ENCODE peak calls at places on chromosomes 12 and 14, in four cellular contexts. W is astrocyte of the spinal cord, B is type B pancreatic cell, J is GM20000. I is an unnamed sample.

GRCh38 chr14:20489093-20489994 is 16.0 kb upstream of the RNASE10 start:
- DNase-seq in J (peak; percentile 36), B (no peak), W (peak; percentile 17), I (no peak)

GRCh38 chr14:75578786-75579781 is 664 bp downstream of the FLVCR2 start:
- DNase-seq in W (no peak), J (peak; percentile 39), B (no peak), I (peak; percentile 37)

GRCh38 chr12:49349266-49349665 is 2.6 kb downstream of the DNAJC22 start:
- DNase-seq in B (no peak), J (no peak), W (no peak), I (no peak)

GRCh38 chr12:101823891-101824290 is 6.9 kb downstream of the GNPTAB start:
- DNase-seq in B (no peak), W (no peak), J (peak; percentile 63), I (no peak)

GRCh38 chr12:52806169-52806811 is 7.6 kb downstream of the KRT4 start:
- DNase-seq in W (no peak), B (no peak), J (no peak), I (no peak)

GRCh38 chr12:124508323-124509096 is 58.9 kb downstream of the NCOR2 start:
- DNase-seq in W (no peak), J (peak; percentile 68), B (no peak), I (peak; percentile 18)

GRCh38 chr14:45970589-45970988 is 681.0 kb downstream of the RPL10L start:
- DNase-seq in W (no peak), J (no peak), B (no peak), I (no peak)

GRCh38 chr12:94954029-94954685 is 49.3 kb downstream of the NDUFA12 start:
- DNase-seq in W (peak; percentile 11), J (no peak), B (no peak), I (peak; percentile 21)

GRCh38 chr14:65750906-65751305 is 338.4 kb downstream of the FUT8 start:
- DNase-seq in W (no peak), J (no peak), B (no peak), I (no peak)

GRCh38 chr12:50246873-50247612 is 36.3 kb downstream of the LIMA1 start:
- DNase-seq in B (no peak), J (peak; percentile 47), W (peak; percentile 97), I (peak; percentile 97)

GRCh38 chr12:2555487-2556082 is 239.2 kb upstream of the FKBP4 start:
- DNase-seq in J (no peak), W (no peak), B (no peak), I (no peak)

GRCh38 chr14:105092124-105092911 is 27.1 kb upstream of the GPR132 start:
- DNase-seq in W (no peak), B (no peak), J (peak; percentile 30), I (no peak)

GRCh38 chr14:54348001-54348611 is 48.7 kb upstream of the CDKN3 start:
- DNase-seq in B (no peak), J (peak; percentile 53), W (peak; percentile 65), I (peak; percentile 59)

GRCh38 chr12:77032406-77032805 is 33.0 kb downstream of the E2F7 start:
- DNase-seq in B (no peak), J (no peak), W (peak; percentile 54), I (peak; percentile 72)

GRCh38 chr14:45664668-45665356 is 411.8 kb upstream of the MIS18BP1 start:
- DNase-seq in J (no peak), W (no peak), B (no peak), I (no peak)

GRCh38 chr14:50678163-50678562 is 10.1 kb upstream of the SAV1 start:
- DNase-seq in W (no peak), J (no peak), B (no peak), I (no peak)

GRCh38 chr14:73738518-73739173 is 24.5 kb upstream of the PNMA1 start:
- DNase-seq in W (no peak), J (no peak), B (no peak), I (no peak)

GRCh38 chr14:39015360-39015961 is 87.6 kb downstream of the SEC23A start:
- DNase-seq in W (peak; percentile 58), J (peak; percentile 68), B (no peak), I (peak; percentile 9)

GRCh38 chr12:125187780-125188741 is 122.8 kb downstream of the AACS start:
- DNase-seq in W (peak; percentile 20), B (no peak), J (no peak), I (no peak)

GRCh38 chr14:39219075-39219499 is 14.6 kb upstream of the MIA2 start:
- DNase-seq in B (no peak), W (peak; percentile 62), J (no peak), I (peak; percentile 79)

GRCh38 chr12:1859643-1860042 is 39.3 kb downstream of the LRTM2 start:
- DNase-seq in W (no peak), J (no peak), B (no peak), I (peak; percentile 74)

DNA sequence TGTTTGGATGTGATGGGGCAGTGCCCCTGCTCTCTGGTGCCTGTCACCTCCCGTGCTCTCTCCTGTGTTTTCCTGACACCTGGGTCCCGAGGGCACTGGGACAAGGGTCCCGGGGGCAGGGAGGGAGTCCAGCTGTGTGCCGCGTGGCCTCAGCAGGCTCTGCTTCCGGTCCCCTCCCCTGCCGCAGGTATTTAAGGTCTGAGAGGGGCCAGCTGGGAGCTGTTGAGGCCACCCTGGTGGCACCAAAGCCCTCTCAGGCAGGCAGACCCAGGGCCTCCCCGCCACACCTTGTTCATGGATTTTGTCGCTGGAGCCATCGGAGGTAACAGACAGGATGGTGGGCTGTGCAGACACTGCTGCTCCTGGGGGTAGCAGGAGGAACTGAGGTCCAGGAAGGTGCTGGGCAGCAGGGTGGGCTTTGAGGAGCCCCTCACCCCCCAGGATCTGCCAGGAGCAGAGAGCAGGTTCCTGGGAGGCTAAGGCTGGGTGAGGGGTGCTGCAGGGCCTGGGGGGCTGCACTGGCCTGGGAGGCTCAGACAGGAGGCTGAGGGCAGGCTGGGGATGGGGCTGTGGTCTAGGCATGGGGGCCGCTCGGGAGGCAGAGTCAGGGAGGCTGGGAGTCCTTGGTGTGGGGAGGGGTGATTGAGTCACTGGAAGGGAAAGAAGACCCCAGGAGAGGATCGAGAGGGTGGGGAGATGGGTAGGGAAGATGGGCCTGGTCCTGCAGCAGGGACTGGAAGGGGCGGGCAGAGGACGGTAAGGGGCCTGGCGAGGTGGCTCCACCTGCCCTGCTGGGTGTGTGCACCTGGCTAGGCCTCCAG is at the start of gene SLC25A47:
- DNase-seq in B (no peak), W (no peak), J (no peak), I (no peak)
- TF ChIP-seq CTCF in B (no peak), W (no peak), J (no peak), I (no peak)

DNA sequence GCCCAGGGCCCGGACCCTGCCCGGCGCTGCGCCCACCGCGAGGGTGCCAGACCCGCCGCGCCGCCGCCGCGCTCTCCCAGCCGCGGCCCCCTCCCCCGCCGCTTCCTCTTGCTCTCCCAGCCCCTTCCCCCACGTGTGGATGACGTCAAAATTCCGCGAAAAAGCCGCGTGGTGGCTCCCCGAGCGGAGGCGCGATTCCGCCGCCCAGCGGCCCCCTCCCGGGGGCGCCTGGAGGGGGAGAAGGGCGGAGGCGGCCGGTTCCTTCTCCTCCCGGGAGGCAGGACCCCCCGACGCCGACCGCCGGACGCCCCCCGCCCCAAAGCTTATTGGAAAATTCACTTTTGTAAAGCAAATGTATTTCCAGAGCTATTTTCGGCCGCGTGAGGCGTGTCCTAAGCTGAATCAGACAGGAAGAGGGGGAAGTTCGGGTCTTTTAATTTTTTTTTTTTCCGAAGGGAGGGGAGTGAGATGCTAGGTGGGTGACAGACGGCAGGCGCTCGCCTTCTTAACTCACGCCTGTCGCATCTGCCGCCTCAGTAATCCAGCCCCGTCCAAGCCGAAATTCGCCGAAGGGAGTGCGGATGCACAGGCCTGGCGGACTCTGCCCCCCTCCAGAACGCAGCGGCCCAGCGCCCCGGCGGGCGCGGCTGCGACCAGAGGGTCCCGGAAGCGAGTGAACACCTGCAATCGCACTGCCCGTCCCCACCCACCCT is 4.1 kb upstream of the CCND2 start:
- DNase-seq in B (peak; percentile 86), J (peak; percentile 89), W (peak; percentile 49), I (no peak)
- TF ChIP-seq CTCF in B (peak; percentile 27), J (peak; percentile 20), W (no peak), I (peak; percentile 10)

GRCh38 chr12:12007713-12008231 is 63.0 kb upstream of the BCL2L14 start:
- DNase-seq in B (no peak), J (no peak), W (no peak), I (no peak)

GRCh38 chr12:12007001-12007712 is 63.6 kb upstream of the BCL2L14 start:
- DNase-seq in W (peak; percentile 71), J (peak; percentile 50), B (no peak), I (peak; percentile 22)

GRCh38 chr12:12008931-12009611 is 61.7 kb upstream of the BCL2L14 start:
- DNase-seq in B (no peak), W (peak; percentile 92), J (no peak), I (peak; percentile 62)

GRCh38 chr12:12010277-12011031 is 60.3 kb upstream of the BCL2L14 start:
- DNase-seq in J (peak; percentile 64), B (no peak), W (peak; percentile 89), I (peak; percentile 22)

DNA sequence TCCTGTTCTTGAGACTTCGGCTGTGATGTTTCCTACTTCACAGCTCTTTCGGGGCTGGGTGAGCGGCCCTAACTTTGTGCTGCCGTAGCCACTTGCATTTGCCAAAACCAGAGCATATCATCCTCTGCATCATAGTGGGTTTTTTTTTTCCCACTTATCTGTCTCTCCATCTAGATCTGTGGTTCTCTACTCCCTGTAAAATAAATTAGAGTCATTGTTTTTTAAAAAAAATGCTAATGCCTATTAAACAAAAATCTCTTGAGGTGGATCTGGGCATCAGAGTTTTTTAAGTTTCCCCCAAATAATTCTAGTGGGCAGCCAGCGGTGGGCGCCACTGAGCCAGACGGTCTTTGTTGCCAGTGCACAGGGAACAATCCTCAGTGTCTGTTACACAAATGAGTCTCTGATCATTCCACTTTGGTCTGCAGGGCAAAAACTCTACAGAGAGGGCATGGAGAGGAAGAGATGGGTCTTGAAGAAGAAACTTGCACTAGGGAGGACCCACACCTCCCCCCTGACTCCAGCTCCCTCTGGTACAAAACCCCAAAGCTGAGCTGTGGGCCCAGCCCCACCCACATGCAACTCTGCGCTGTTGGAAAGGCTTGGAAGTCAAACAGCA is 62.4 kb upstream of the BCL2L14 start:
- DNase-seq in W (no peak), J (no peak), B (no peak), I (no peak)
- TF ChIP-seq CTCF in W (peak; percentile 51), J (peak; percentile 49), B (peak; percentile 62), I (peak; percentile 71)

DNA sequence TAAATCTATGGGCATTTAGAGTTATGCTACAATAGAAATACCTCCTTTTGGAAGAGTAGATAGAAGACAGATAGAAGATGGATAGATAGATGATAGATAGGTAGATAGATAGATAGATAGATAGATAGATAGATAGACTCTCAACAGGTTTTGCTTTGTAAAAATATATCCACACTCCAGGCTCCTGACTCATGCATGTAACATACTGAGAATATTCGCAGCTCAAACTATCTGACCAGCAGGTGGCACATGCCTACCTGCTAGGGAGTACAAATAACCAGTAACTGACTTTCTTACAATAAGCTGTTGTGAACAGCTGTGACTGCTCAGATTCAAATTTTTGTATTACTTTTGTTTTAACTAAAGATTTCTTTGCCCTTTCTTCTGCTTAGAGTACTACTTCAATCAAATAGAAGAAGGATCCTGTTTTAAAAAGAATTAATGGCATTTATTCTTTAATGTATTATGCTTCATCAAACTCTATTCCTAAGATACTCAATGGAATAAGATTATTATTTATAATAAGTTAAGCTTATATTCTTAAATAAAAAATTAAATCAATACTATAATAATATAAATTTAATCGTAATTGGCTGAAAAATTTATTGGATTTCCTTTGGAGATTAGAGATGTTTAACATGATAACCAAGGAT is 15.8 kb upstream of the CPNE8 start:
- DNase-seq in J (peak; percentile 42), B (no peak), W (peak; percentile 77), I (peak; percentile 1)
- TF ChIP-seq CTCF in J (peak; percentile 46), B (peak; percentile 76), W (peak; percentile 63), I (peak; percentile 56)

I was measured in HFFc6.